ENCODE peak calls at places on chromosomes 16 and 17, in ten cellular contexts. B is hepatic stellate cell; V is head of caudate nucleus; R is OCI-LY7; T is T1000; W is stimulated activated CD8-positive, alpha-beta memory T cell treated with anti-CD3 and anti-CD28 coated beads, Interleukin-4, amount 100 ng/mL, for 24 hours; J is effector CD4-positive, alpha-beta T cell; X is substantia nigra; D is endothelial cell; O is nephron progenitor cell. M is an unnamed sample.

GRCh38 chr16:67238278-67238575 is 9.1 kb downstream of the FHOD1 start:
- DNase-seq in B (no peak), V (no peak), R (no peak), T (no peak), W (no peak), J (no peak), X (no peak), D (no peak), O (no peak), M (no peak)

GRCh38 chr17:5424909-5425308 is 4.9 kb downstream of the RPAIN start:
- DNase-seq in B (no peak), V (no peak), R (no peak), T (no peak), W (no peak), J (no peak), X (no peak), D (no peak), O (no peak), M (no peak)

GRCh38 chr16:14301150-14302030 is 230.3 kb downstream of the MRTFB start:
- DNase-seq in B (peak), V (no peak), R (no peak), T (no peak), W (no peak), J (no peak), X (no peak), D (no peak), O (peak), M (peak)

GRCh38 chr17:46875849-46876352 is 24.5 kb downstream of the WNT9B start:
- DNase-seq in B (no peak), V (no peak), R (peak), T (no peak), W (no peak), J (no peak), X (no peak), D (no peak), O (no peak), M (peak)

GRCh38 chr17:7021993-7022778 is 664 bp upstream of the BCL6B start:
- DNase-seq in B (peak), V (no peak), R (peak), T (peak), W (peak), J (peak), X (peak), D (peak), O (peak), M (peak)

GRCh38 chr16:77961811-77962210 is 60.5 kb upstream of the CLEC3A start:
- DNase-seq in B (no peak), V (no peak), R (no peak), T (no peak), W (no peak), J (no peak), X (no peak), D (no peak), O (no peak), M (no peak)

GRCh38 chr17:77841742-77842141 is 116.8 kb upstream of the TNRC6C start:
- DNase-seq in B (no peak), V (no peak), R (no peak), T (no peak), W (no peak), J (no peak), X (no peak), D (no peak), O (no peak), M (no peak)

GRCh38 chr17:12021604-12022003 is 927 bp downstream of the MAP2K4 start:
- DNase-seq in B (no peak), V (no peak), R (peak), T (no peak), W (no peak), J (no peak), X (no peak), D (no peak), O (no peak), M (no peak)

GRCh38 chr16:28974007-28974436 is 556 bp upstream of the SPNS1 start:
- DNase-seq in B (peak), V (peak), R (peak), T (peak), W (no peak), J (no peak), X (peak), D (peak), O (peak), M (peak)

GRCh38 chr17:35588196-35588920 is 1.2 kb downstream of the AP2B1 start:
- DNase-seq in B (no peak), V (no peak), R (no peak), T (no peak), W (no peak), J (no peak), X (no peak), D (no peak), O (no peak), M (peak)

GRCh38 chr17:10875984-10876555 is 38.2 kb upstream of the PIRT start:
- DNase-seq in B (peak), V (peak), R (peak), T (no peak), W (no peak), J (no peak), X (peak), D (peak), O (peak), M (peak)

GRCh38 chr16:46907061-46907774 is 23.1 kb downstream of the GPT2 start:
- DNase-seq in B (no peak), V (no peak), R (no peak), T (no peak), W (no peak), J (no peak), X (no peak), D (no peak), O (no peak), M (no peak)

GRCh38 chr17:66540131-66540781 is 237.8 kb downstream of the PRKCA start:
- DNase-seq in B (peak), V (peak), R (peak), T (peak), W (no peak), J (no peak), X (peak), D (no peak), O (peak), M (peak)

M was measured in ELF-1.